ENCODE peak calls at places on chromosomes 6 and 20, in seven cellular contexts. G, X, D, W, Q, V and P are unnamed samples.

GRCh38 chr20:31718952-31719643 is 3.6 kb downstream of the BCL2L1 start:
- DNase-seq in W (no peak), D (no peak), X (no peak), G (no peak), V (no peak), Q (no peak), P (no peak)

GRCh38 chr6:138593100-138593877 is 94.0 kb upstream of the NHSL1 start:
- DNase-seq in V (no peak), G (no peak), D (no peak), X (peak; percentile 90), W (peak; percentile 98), Q (peak; percentile 97), P (peak; percentile 93)

GRCh38 chr20:53865905-53866786 is 204.2 kb downstream of the BCAS1 start:
- DNase-seq in V (no peak), W (peak; percentile 65), Q (peak; percentile 72), G (no peak), D (peak; percentile 92), X (peak; percentile 27), P (no peak)

GRCh38 chr20:44720994-44721784 is 6.0 kb downstream of the CCN5 start:
- DNase-seq in V (no peak), D (no peak), Q (peak; percentile 82), W (peak; percentile 67), G (no peak), X (no peak), P (peak; percentile 79)

GRCh38 chr20:11267762-11268335 is 594.0 kb upstream of the JAG1 start:
- DNase-seq in G (no peak), Q (peak; percentile 48), X (no peak), W (no peak), D (no peak), V (no peak), P (no peak)

GRCh38 chr6:92150560-92150959 is 1268.8 kb downstream of the EPHA7 start:
- DNase-seq in W (no peak), V (no peak), G (no peak), Q (no peak), D (no peak), X (no peak), P (no peak)

GRCh38 chr6:118663993-118664985 is 12.9 kb upstream of the CEP85L start:
- DNase-seq in W (no peak), G (no peak), D (no peak), Q (no peak), V (no peak), X (no peak), P (no peak)

GRCh38 chr6:13538084-13538483 is 36.3 kb upstream of the SIRT5 start:
- DNase-seq in Q (peak; percentile 85), W (peak; percentile 60), G (no peak), X (peak; percentile 30), V (no peak), D (peak; percentile 21), P (no peak)

GRCh38 chr6:63458480-63459115 is 113.7 kb upstream of the LOC128125822 start:
- DNase-seq in X (no peak), V (no peak), D (no peak), Q (no peak), W (no peak), G (no peak), P (no peak)

GRCh38 chr6:13988908-13989307 is 64.2 kb downstream of the RNF182 start:
- DNase-seq in Q (no peak), G (no peak), V (no peak), W (no peak), D (no peak), X (no peak), P (no peak)

GRCh38 chr6:31813463-31813849 is 1.6 kb downstream of the HSPA1L start:
- DNase-seq in V (no peak), Q (no peak), G (no peak), W (no peak), D (no peak), X (no peak), P (no peak)

GRCh38 chr6:100573169-100573568 is 108.4 kb upstream of the SIM1 start:
- DNase-seq in V (no peak), D (peak; percentile 8), W (peak; percentile 47), X (no peak), G (no peak), Q (peak; percentile 75), P (no peak)

GRCh38 chr6:3644613-3645012 is 106.9 kb downstream of the PXDC1 start:
- DNase-seq in D (no peak), W (no peak), Q (no peak), X (no peak), V (no peak), G (no peak), P (no peak)

GRCh38 chr6:43647613-43648012 is 2.8 kb downstream of the RSPH9 start:
- DNase-seq in D (no peak), X (no peak), W (no peak), G (no peak), V (no peak), Q (no peak), P (no peak)

GRCh38 chr6:2760882-2761842 is 4.0 kb upstream of the WRNIP1 start:
- DNase-seq in Q (no peak), G (no peak), V (no peak), X (no peak), D (no peak), W (no peak), P (no peak)

GRCh38 chr6:33166811-33167210 is 25.5 kb downstream of the COL11A2 start:
- DNase-seq in W (no peak), Q (no peak), G (no peak), D (no peak), X (no peak), V (no peak), P (no peak)

GRCh38 chr20:38135641-38136420 is 29.2 kb downstream of the TGM2 start:
- DNase-seq in D (no peak), W (no peak), Q (no peak), V (no peak), G (no peak), X (no peak), P (no peak)

GRCh38 chr20:64116541-64117423 is 9.4 kb upstream of the NPBWR2 start:
- DNase-seq in Q (no peak), W (no peak), D (no peak), V (no peak), X (no peak), G (no peak), P (no peak)

GRCh38 chr6:158411998-158412397 is 99.7 kb downstream of the TULP4 start:
- DNase-seq in V (no peak), W (no peak), X (no peak), D (no peak), G (no peak), Q (no peak), P (no peak)

GRCh38 chr6:52065621-52066020 is 21.8 kb downstream of the PKHD1 start:
- DNase-seq in G (no peak), V (no peak), W (no peak), Q (no peak), D (no peak), X (no peak), P (no peak)

GRCh38 chr6:108966855-108967755 is 118.9 kb downstream of the ARMC2 start:
- DNase-seq in Q (peak; percentile 61), V (no peak), W (peak; percentile 28), X (no peak), G (peak; percentile 26), D (peak; percentile 41), P (no peak)

GRCh38 chr6:163630991-163631390 is 216.5 kb downstream of the QKI start:
- DNase-seq in X (no peak), Q (no peak), G (no peak), W (no peak), D (no peak), V (no peak), P (no peak)

GRCh38 chr6:3315841-3316240 is 57.1 kb downstream of the PSMG4 start:
- DNase-seq in X (no peak), W (peak; percentile 52), D (no peak), V (no peak), Q (peak; percentile 85), G (no peak), P (no peak)

GRCh38 chr6:2498224-2498623 is 252.5 kb downstream of the MYLK4 start:
- DNase-seq in W (peak; percentile 40), G (no peak), Q (no peak), X (no peak), V (no peak), D (no peak), P (no peak)